ENCODE peak calls at places on chromosomes 1 and 21, in six cellular contexts. One of them, this sample, is unnamed.
A peak's percentile ranks its signal among the peaks of the same experiment; 100 is the strongest.

GRCh38 chr1:107477233-107477632 is 336.4 kb downstream of the NTNG1 start:
- DNase-seq in cardiac septum: no peak
- DNase-seq in cardiac fibroblast: no peak
- DNase-seq in cardiac muscle cell: no peak
- DNase-seq in C1 segment of cervical spinal cord: no peak
- DNase-seq in Karpas-422: peak; percentile 75
- DNase-seq in this sample: no peak

GRCh38 chr1:205014772-205015171 is 28.2 kb upstream of the CNTN2 start:
- DNase-seq in Karpas-422: no peak
- DNase-seq in cardiac muscle cell: no peak
- DNase-seq in cardiac septum: no peak
- DNase-seq in cardiac fibroblast: no peak
- DNase-seq in C1 segment of cervical spinal cord: no peak
- DNase-seq in this sample: no peak

GRCh38 chr1:33377013-33377412 is 53.9 kb downstream of the PHC2 start:
- DNase-seq in C1 segment of cervical spinal cord: no peak
- DNase-seq in cardiac muscle cell: no peak
- DNase-seq in cardiac fibroblast: no peak
- DNase-seq in Karpas-422: no peak
- DNase-seq in cardiac septum: no peak
- DNase-seq in this sample: no peak

GRCh38 chr1:234019387-234019786 is 114.9 kb downstream of the SLC35F3 start:
- DNase-seq in cardiac septum: no peak
- DNase-seq in C1 segment of cervical spinal cord: no peak
- DNase-seq in cardiac fibroblast: no peak
- DNase-seq in cardiac muscle cell: no peak
- DNase-seq in Karpas-422: no peak
- DNase-seq in this sample: no peak

GRCh38 chr1:247111636-247112478 is 7.7 kb upstream of the ZNF669 start:
- DNase-seq in cardiac muscle cell: peak; percentile 77
- DNase-seq in Karpas-422: no peak
- DNase-seq in cardiac septum: peak; percentile 86
- DNase-seq in cardiac fibroblast: peak; percentile 59
- DNase-seq in C1 segment of cervical spinal cord: no peak
- DNase-seq in this sample: peak; percentile 79

GRCh38 chr1:21262282-21263051 is 27.8 kb downstream of the ECE1 start:
- DNase-seq in cardiac muscle cell: peak; percentile 44
- DNase-seq in Karpas-422: no peak
- DNase-seq in cardiac septum: peak; percentile 85
- DNase-seq in C1 segment of cervical spinal cord: no peak
- DNase-seq in cardiac fibroblast: peak; percentile 95
- DNase-seq in this sample: peak; percentile 84

GRCh38 chr21:31395268-31395667 is 51.2 kb upstream of the TIAM1 start:
- DNase-seq in Karpas-422: no peak
- DNase-seq in cardiac muscle cell: no peak
- DNase-seq in cardiac fibroblast: no peak
- DNase-seq in C1 segment of cervical spinal cord: no peak
- DNase-seq in cardiac septum: no peak
- DNase-seq in this sample: no peak

GRCh38 chr1:22745675-22746585 is 35.3 kb downstream of the EPHB2 start:
- DNase-seq in cardiac septum: no peak
- DNase-seq in C1 segment of cervical spinal cord: no peak
- DNase-seq in Karpas-422: no peak
- DNase-seq in cardiac muscle cell: no peak
- DNase-seq in cardiac fibroblast: peak; percentile 55
- DNase-seq in this sample: no peak

GRCh38 chr1:18119978-18120377 is 12.4 kb downstream of the IGSF21 start:
- DNase-seq in C1 segment of cervical spinal cord: no peak
- DNase-seq in cardiac septum: no peak
- DNase-seq in cardiac muscle cell: no peak
- DNase-seq in cardiac fibroblast: no peak
- DNase-seq in Karpas-422: no peak
- DNase-seq in this sample: no peak

GRCh38 chr1:243474906-243475305 is 219.1 kb downstream of the SDCCAG8 start:
- DNase-seq in cardiac fibroblast: no peak
- DNase-seq in cardiac muscle cell: no peak
- DNase-seq in cardiac septum: no peak
- DNase-seq in Karpas-422: no peak
- DNase-seq in C1 segment of cervical spinal cord: no peak
- DNase-seq in this sample: no peak

GRCh38 chr1:21585037-21585436 is 75.8 kb downstream of the ALPL start:
- DNase-seq in cardiac septum: no peak
- DNase-seq in Karpas-422: no peak
- DNase-seq in cardiac muscle cell: no peak
- DNase-seq in C1 segment of cervical spinal cord: no peak
- DNase-seq in cardiac fibroblast: no peak
- DNase-seq in this sample: no peak

GRCh38 chr1:28136636-28137613 is 39.6 kb downstream of the PTAFR start:
- DNase-seq in cardiac fibroblast: no peak
- DNase-seq in cardiac septum: no peak
- DNase-seq in C1 segment of cervical spinal cord: no peak
- DNase-seq in cardiac muscle cell: no peak
- DNase-seq in Karpas-422: no peak
- DNase-seq in this sample: no peak

GRCh38 chr1:174812656-174813055 is 187.1 kb upstream of the CACYBP start:
- DNase-seq in cardiac septum: no peak
- DNase-seq in cardiac fibroblast: no peak
- DNase-seq in Karpas-422: no peak
- DNase-seq in cardiac muscle cell: no peak
- DNase-seq in C1 segment of cervical spinal cord: no peak
- DNase-seq in this sample: no peak

GRCh38 chr1:212699104-212699838 is 369 bp downstream of the BATF3 start:
- DNase-seq in cardiac septum: peak; percentile 80
- DNase-seq in C1 segment of cervical spinal cord: no peak
- DNase-seq in Karpas-422: peak; percentile 74
- DNase-seq in cardiac fibroblast: peak; percentile 25
- DNase-seq in cardiac muscle cell: peak; percentile 58
- DNase-seq in this sample: peak; percentile 42

GRCh38 chr1:223312705-223313414 is 51.1 kb downstream of the SUSD4 start:
- DNase-seq in Karpas-422: no peak
- DNase-seq in cardiac septum: no peak
- DNase-seq in C1 segment of cervical spinal cord: no peak
- DNase-seq in cardiac fibroblast: no peak
- DNase-seq in cardiac muscle cell: no peak
- DNase-seq in this sample: no peak

GRCh38 chr1:173532237-173532636 is 55.1 kb downstream of the PRDX6 start:
- DNase-seq in cardiac septum: no peak
- DNase-seq in cardiac fibroblast: peak; percentile 13
- DNase-seq in C1 segment of cervical spinal cord: no peak
- DNase-seq in Karpas-422: no peak
- DNase-seq in cardiac muscle cell: no peak
- DNase-seq in this sample: no peak

This sample was measured in psoas muscle.